ENCODE peak calls at places on chromosome X, in four cellular contexts. X is progenitor cell of endocrine pancreas, T is body of pancreas, A is B cell. U is an unnamed sample.

GRCh38 chrX:49292400-49293362 is 10.8 kb upstream of the GAGE10 start:
- DNase-seq in T (no peak), X (no peak), A (no peak), U (no peak)

GRCh38 chrX:120136128-120136527 is 20.4 kb upstream of the RHOXF1 start:
- DNase-seq in T (no peak), X (no peak), A (no peak), U (no peak)

GRCh38 chrX:17077349-17077748 is 130.9 kb downstream of the REPS2 start:
- DNase-seq in T (no peak), A (no peak), X (no peak), U (no peak)

GRCh38 chrX:12269484-12269883 is 131.2 kb downstream of the FRMPD4 start:
- DNase-seq in X (no peak), A (no peak), T (no peak), U (no peak)

GRCh38 chrX:55039471-55039870 is 8.7 kb upstream of the ALAS2 start:
- DNase-seq in T (no peak), A (no peak), X (no peak), U (no peak)

GRCh38 chrX:40511258-40511657 is 69.5 kb upstream of the ATP6AP2 start:
- DNase-seq in X (no peak), A (no peak), T (no peak), U (no peak)

GRCh38 chrX:149374751-149375150 is 130.4 kb downstream of the IDS start:
- DNase-seq in X (no peak), A (no peak), T (no peak), U (no peak)

GRCh38 chrX:372856-373640 is 13.7 kb downstream of the PPP2R3B start:
- DNase-seq in A (no peak), X (peak), T (no peak), U (no peak)

GRCh38 chrX:86195343-86195742 is 47.1 kb downstream of the DACH2 start:
- DNase-seq in A (no peak), X (no peak), T (no peak), U (no peak)

GRCh38 chrX:9656277-9656676 is 109.4 kb downstream of the GPR143 start:
- DNase-seq in X (no peak), A (peak), T (peak), U (no peak)

GRCh38 chrX:106730385-106730784 is 3.9 kb downstream of the RNF128 start:
- DNase-seq in A (no peak), X (no peak), T (no peak), U (no peak)

GRCh38 chrX:73021361-73022092 is 18.8 kb downstream of the PABPC1L2B start:
- DNase-seq in X (no peak), A (no peak), T (no peak), U (no peak)

GRCh38 chrX:139766545-139766983 is 58.6 kb upstream of the MCF2 start:
- DNase-seq in X (no peak), T (no peak), A (no peak), U (peak)

DNA sequence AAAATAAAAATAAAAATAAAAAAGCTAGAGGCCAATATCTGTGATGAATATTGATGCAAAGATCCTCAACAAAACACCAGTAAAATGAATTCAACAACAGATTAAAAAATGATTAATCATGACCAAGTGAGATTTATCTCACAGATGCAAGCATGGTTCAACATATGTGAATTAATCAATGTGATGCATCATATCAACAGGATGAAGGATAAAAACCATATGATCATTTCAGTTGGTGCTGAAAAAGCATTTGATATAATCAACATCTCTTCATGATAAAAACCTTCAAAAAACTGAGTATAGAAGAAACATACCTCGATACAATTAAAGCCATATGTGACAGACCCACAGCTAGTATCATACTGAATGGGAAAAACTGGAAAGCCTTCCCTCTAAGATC is 18.9 kb downstream of the TCEAL1 start:
- DNase-seq in T (no peak), X (no peak), A (no peak), U (no peak)
- TF ChIP-seq CTCF in T (no peak), X (no peak), A (no peak), U (no peak)

GRCh38 chrX:155056877-155057792 is 13.8 kb downstream of the CMC4 start:
- DNase-seq in X (peak), A (peak), T (peak), U (peak)
- TF ChIP-seq CTCF in X (peak), A (peak), T (peak), U (peak)

GRCh38 chrX:56503941-56504673 is 59.3 kb upstream of the UBQLN2 start:
- DNase-seq in T (no peak), A (no peak), X (no peak), U (no peak)
- TF ChIP-seq CTCF in T (no peak), A (no peak), X (no peak), U (no peak)

GRCh38 chrX:108134724-108135123 is 43.1 kb downstream of the ATG4A start:
- DNase-seq in T (no peak), A (no peak), X (no peak), U (no peak)

GRCh38 chrX:108138814-108139213 is 47.2 kb downstream of the ATG4A start:
- DNase-seq in X (no peak), T (no peak), A (no peak), U (no peak)

GRCh38 chrX:108139303-108139702 is 47.7 kb downstream of the ATG4A start:
- DNase-seq in T (no peak), A (no peak), X (no peak), U (no peak)
- TF ChIP-seq CTCF in T (no peak), A (no peak), X (peak), U (no peak)

GRCh38 chrX:153794018-153794896 is at the start of the genes IDH3G and SSR4:
- DNase-seq in A (peak), X (peak), T (peak), U (peak)
- TF ChIP-seq CTCF in A (no peak), X (peak), T (peak), U (no peak)

GRCh38 chrX:107849747-107850478 is 24.2 kb downstream of the MID2 start:
- DNase-seq in X (no peak), T (no peak), A (no peak), U (no peak)
- TF ChIP-seq CTCF in X (no peak), T (peak), A (no peak), U (no peak)

DNA sequence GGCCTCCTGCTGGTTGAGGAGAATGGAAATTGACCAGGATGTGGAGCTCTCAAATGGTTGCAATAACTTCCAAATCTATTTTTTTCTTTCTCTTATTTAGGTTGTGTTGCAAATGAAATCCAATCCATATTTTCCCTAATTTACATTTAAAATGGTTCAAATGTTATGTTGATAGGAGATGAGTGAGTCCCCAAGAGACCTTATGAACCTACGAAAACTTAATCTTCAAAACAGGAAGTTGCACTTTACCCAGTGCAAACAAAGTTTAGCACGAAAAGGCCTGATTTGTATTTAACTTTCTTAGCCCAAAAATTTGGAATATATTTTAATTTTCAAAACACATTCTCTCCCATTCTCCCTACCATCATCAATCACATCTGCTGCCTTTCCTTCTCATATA is 59.3 kb upstream of the NDP start:
- DNase-seq in T (no peak), A (no peak), X (no peak), U (no peak)
- TF ChIP-seq CTCF in T (no peak), A (no peak), X (no peak), U (no peak)

DNA sequence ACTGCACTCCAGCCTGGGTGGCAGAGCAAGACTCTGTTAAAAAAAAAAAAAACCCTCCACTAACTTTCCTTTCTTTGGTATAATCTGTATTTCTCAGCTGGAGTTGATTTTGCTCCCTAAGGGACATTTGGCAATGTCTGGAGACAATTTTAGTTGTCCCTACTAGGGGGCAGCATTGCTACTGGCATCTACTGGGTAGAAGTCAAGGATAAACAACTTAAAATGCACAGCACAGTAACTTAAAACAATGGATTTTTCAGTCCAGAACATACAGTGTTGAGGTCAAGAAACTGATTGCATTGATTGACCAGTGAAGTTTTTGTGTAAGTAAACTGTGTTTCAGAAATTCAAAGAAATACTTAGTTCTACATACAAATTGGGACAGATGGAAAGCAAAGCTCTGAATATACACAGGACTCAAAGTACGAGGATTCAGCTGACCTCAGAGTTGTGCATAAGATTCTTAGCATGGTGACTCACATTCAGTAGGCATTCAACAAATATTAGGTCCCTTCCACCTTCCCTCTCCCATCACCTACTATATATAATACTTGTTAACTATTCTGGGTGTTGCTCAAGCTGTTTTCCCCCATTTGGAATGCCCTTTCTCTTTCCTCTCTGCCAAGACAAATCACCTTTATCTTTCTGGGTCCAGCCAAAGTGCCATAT is 8.8 kb downstream of the DDX53 start:
- DNase-seq in X (no peak), A (no peak), T (no peak), U (no peak)
- TF ChIP-seq CTCF in X (peak), A (no peak), T (peak), U (no peak)

DNA sequence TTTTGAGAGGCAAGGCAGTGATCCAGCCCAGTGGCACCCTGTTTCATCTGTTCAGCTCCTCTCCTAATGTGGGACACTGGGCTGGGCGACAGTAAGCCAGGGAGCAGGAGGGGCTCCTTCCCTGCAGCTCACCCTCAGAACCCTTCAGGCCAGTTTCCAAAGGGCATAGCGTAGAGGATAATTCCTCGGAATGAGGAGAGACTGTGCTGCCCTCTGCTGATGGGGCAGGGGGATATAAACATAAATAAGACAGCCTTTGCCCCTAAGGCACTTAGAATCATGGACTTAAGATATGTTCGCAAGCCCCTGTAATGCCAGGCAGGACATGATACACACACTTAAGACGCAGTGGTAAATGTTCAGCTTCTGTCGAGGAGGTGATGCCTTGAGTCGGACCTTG is 27.9 kb upstream of the ZNF185 start:
- DNase-seq in X (no peak), T (no peak), A (no peak), U (no peak)
- TF ChIP-seq CTCF in X (no peak), T (no peak), A (no peak), U (no peak)

GRCh38 chrX:137930562-137930961 is 364.6 kb downstream of the ZIC3 start:
- DNase-seq in T (no peak), X (no peak), A (no peak), U (no peak)

GRCh38 chrX:137929951-137930350 is 364.0 kb downstream of the ZIC3 start:
- DNase-seq in T (no peak), X (no peak), A (no peak), U (no peak)

DNA sequence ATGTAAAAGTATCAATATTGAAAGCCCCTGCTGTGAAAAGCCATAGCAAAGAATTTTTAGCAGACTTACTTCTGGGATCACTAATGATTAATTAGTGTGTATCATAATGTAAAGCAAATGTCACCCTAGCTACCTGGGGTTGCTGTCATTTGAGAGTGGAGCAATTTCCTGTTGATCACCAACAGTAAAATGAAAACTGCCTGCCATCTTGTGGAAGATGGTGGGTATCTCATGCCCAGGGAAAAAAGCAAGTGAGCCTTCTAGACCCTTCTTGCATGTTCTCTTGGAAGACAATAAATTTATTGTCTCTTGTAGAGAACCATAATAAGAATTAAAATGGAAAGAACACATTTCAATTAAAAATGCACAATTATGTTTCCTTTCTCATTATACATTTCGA is 360.2 kb downstream of the ZIC3 start:
- DNase-seq in T (no peak), A (no peak), X (no peak), U (no peak)
- TF ChIP-seq CTCF in T (peak), A (no peak), X (peak), U (no peak)

U was measured in natural killer cell.